ENCODE peak calls at places on chromosomes 4 and X, in four cellular contexts. F is HCT116, X is GM12878, B is K562. S is an unnamed sample.
A peak's percentile ranks its signal among the peaks of the same experiment; 100 is the strongest.

GRCh38 chr4:83285022-83285387 is 407 bp upstream of the COQ2 start:
- DNase-seq in B (peak; percentile 47), F (no peak), X (no peak), S (no peak)

GRCh38 chr4:157664726-157665125 is 444.2 kb downstream of the GRIA2 start:
- DNase-seq in F (peak; percentile 6), X (no peak), B (no peak), S (no peak)

GRCh38 chr4:48329193-48329592 is 12.1 kb upstream of the SLAIN2 start:
- DNase-seq in B (no peak), X (no peak), F (no peak), S (no peak)

GRCh38 chrX:97639526-97639925 is 755.8 kb downstream of the RPA4 start:
- DNase-seq in X (no peak), B (no peak), F (no peak), S (peak; percentile 75)

GRCh38 chrX:129622757-129623301 is 31.9 kb downstream of the APLN start:
- DNase-seq in X (no peak), B (no peak), F (no peak), S (peak; percentile 52)

GRCh38 chrX:1661048-1661921 is 46.4 kb downstream of the ASMT start:
- DNase-seq in F (peak; percentile 60), B (peak; percentile 6), X (peak; percentile 98), S (peak; percentile 28)

GRCh38 chrX:124208675-124209074 is 123.8 kb upstream of the TEX13D start:
- DNase-seq in F (no peak), X (no peak), B (peak; percentile 19), S (no peak)

GRCh38 chrX:118039591-118039990 is 77.0 kb downstream of the KLHL13 start:
- DNase-seq in F (no peak), B (no peak), X (no peak), S (no peak)

GRCh38 chr4:146132445-146132844 is 43.1 kb upstream of the LSM6 start:
- DNase-seq in B (no peak), F (no peak), X (peak; percentile 70), S (no peak)

GRCh38 chr4:62814510-62815047 is 1594.7 kb downstream of the TECRL start:
- DNase-seq in B (no peak), X (no peak), F (no peak), S (no peak)

GRCh38 chrX:56564921-56565861 is 1.8 kb downstream of the UBQLN2 start:
- DNase-seq in B (peak; percentile 21), F (no peak), X (no peak), S (no peak)

GRCh38 chr4:163161536-163162205 is 5.0 kb downstream of the NAF1 start:
- DNase-seq in B (peak; percentile 15), F (no peak), X (no peak), S (no peak)

GRCh38 chr4:54449999-54450398 is 207.8 kb upstream of the KIT start:
- DNase-seq in X (no peak), F (no peak), B (peak; percentile 7), S (no peak)

GRCh38 chr4:153154010-153154975 is 50.0 kb upstream of the TRIM2 start:
- DNase-seq in X (no peak), B (no peak), F (no peak), S (no peak)

GRCh38 chr4:89284828-89285227 is 22.8 kb downstream of the GPRIN3 start:
- DNase-seq in F (no peak), B (peak; percentile 48), X (no peak), S (no peak)

GRCh38 chrX:65586491-65586890 is 51.9 kb upstream of the LAS1L start:
- DNase-seq in X (no peak), F (no peak), B (no peak), S (no peak)

GRCh38 chr4:66160606-66161005 is 490.3 kb upstream of the EPHA5 start:
- DNase-seq in F (no peak), X (no peak), B (no peak), S (no peak)

GRCh38 chrX:117543885-117544284 is 572.7 kb downstream of the KLHL13 start:
- DNase-seq in X (no peak), B (no peak), F (no peak), S (no peak)

GRCh38 chr4:161003418-161004057 is 1160.3 kb downstream of the FSTL5 start:
- DNase-seq in F (no peak), B (no peak), X (no peak), S (no peak)

GRCh38 chr4:62210521-62210920 is 1010.4 kb downstream of the ADGRL3 start:
- DNase-seq in F (no peak), B (no peak), X (no peak), S (no peak)

GRCh38 chrX:135437867-135438733 is 16.4 kb downstream of the SMIM10L2A start:
- DNase-seq in X (no peak), F (no peak), B (peak; percentile 40), S (no peak)

GRCh38 chrX:69010339-69010738 is 154.9 kb downstream of the PJA1 start:
- DNase-seq in F (no peak), B (no peak), X (no peak), S (no peak)

GRCh38 chrX:16435399-16435986 is 214.5 kb upstream of the S100G start:
- DNase-seq in B (no peak), X (no peak), F (no peak), S (no peak)

GRCh38 chrX:70973221-70973620 is 42.3 kb upstream of the SLC7A3 start:
- DNase-seq in F (no peak), X (no peak), B (no peak), S (no peak)

GRCh38 chrX:16160729-16161128 is 6.6 kb upstream of the MAGEB17 start:
- DNase-seq in F (peak; percentile 66), X (no peak), B (no peak), S (no peak)

GRCh38 chr4:2596153-2596552 is 59.7 kb downstream of the FAM193A start:
- DNase-seq in X (no peak), F (no peak), B (no peak), S (no peak)

GRCh38 chrX:13487731-13488505 is 81.5 kb upstream of the EGFL6 start:
- DNase-seq in X (peak; percentile 72), F (peak; percentile 56), B (peak; percentile 58), S (peak; percentile 63)

GRCh38 chr4:83083925-83084475 is 30.5 kb downstream of the PLAC8 start:
- DNase-seq in B (peak; percentile 38), X (no peak), F (no peak), S (no peak)

GRCh38 chr4:139535852-139536234 is 20.2 kb downstream of the SETD7 start:
- DNase-seq in X (no peak), B (no peak), F (no peak), S (no peak)

GRCh38 chr4:10157478-10158354 is 41.1 kb upstream of the WDR1 start:
- DNase-seq in X (peak; percentile 9), B (peak; percentile 83), F (peak; percentile 73), S (peak; percentile 69)

GRCh38 chr4:146442801-146443200 is 78.9 kb downstream of the SLC10A7 start:
- DNase-seq in X (no peak), F (no peak), B (no peak), S (no peak)

GRCh38 chrX:21394792-21395191 is 20.6 kb downstream of the CNKSR2 start:
- DNase-seq in B (no peak), X (no peak), F (no peak), S (peak; percentile 49)

GRCh38 chrX:1673337-1673736 is 58.5 kb downstream of the ASMT start:
- DNase-seq in X (no peak), B (peak; percentile 49), F (peak; percentile 46), S (peak; percentile 50)

GRCh38 chr4:94582517-94582916 is 130.8 kb downstream of the PDLIM5 start:
- DNase-seq in X (no peak), F (no peak), B (no peak), S (no peak)

GRCh38 chr4:138234254-138234653 is 7.9 kb downstream of the SLC7A11 start:
- DNase-seq in B (no peak), X (no peak), F (no peak), S (no peak)

GRCh38 chr4:138235419-138235952 is 6.7 kb downstream of the SLC7A11 start:
- DNase-seq in F (peak; percentile 15), B (peak; percentile 65), X (no peak), S (no peak)

GRCh38 chr4:138238521-138239292 is 3.4 kb downstream of the SLC7A11 start:
- DNase-seq in B (peak; percentile 30), X (no peak), F (no peak), S (no peak)

GRCh38 chr4:138233313-138233712 is 8.8 kb downstream of the SLC7A11 start:
- DNase-seq in F (no peak), X (no peak), B (no peak), S (no peak)

DNA sequence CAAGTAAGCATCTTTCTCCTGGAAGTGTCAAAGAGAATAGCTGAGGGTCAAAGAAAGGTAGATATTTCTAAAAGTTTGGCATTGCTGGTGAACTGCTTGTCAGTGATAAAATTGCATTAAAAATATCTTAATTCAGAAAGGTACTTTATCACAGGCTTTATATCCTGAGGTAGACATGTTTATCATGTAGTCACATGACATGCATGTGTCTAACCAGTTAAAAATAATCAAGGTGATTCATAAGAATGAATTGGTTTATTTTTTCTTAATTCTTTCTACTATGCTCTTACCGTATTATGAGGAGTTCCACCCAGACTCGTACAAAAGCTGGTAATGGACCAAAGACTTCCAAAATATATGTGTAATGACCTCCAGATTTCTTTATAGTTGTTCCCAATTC is 6.1 kb downstream of the SLC7A11 start:
- DNase-seq in X (no peak), F (no peak), B (no peak), S (no peak)
- TF ChIP-seq YY1 in X (no peak), F (no peak), B (no peak), S (no peak)

GRCh38 chr4:184476660-184477059 is 2.3 kb upstream of the IRF2 start:
- DNase-seq in X (no peak), F (no peak), B (peak; percentile 5), S (no peak)
- H3K4me3 ChIP-seq in X (peak overlapping the region; percentile 96), F (no peak overlapping the region), B (no peak overlapping the region), S (no peak overlapping the region)

DNA sequence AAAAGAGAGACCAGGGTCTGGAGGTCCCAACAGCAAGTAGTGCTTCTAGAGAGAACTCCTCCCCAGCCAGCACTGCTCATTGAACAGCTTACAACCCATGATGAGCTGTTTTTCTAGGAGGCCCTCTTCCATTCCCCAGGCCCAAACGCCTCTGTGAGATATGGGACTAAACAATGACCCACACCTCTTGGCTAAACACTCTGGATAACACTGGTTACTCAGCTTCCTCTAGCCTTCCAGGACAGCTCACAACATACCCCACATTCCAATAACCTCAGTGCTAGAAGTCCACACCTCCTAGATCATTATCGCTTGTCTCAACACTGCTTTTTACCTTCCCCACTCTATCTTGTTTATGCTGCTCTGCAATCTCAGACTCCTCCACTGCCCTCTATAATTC is 35.4 kb upstream of the PGRMC2 start:
- DNase-seq in B (no peak), X (no peak), F (no peak), S (no peak)
- TF ChIP-seq ZNF274 in B (no peak), X (no peak), F (no peak), S (no peak)

DNA sequence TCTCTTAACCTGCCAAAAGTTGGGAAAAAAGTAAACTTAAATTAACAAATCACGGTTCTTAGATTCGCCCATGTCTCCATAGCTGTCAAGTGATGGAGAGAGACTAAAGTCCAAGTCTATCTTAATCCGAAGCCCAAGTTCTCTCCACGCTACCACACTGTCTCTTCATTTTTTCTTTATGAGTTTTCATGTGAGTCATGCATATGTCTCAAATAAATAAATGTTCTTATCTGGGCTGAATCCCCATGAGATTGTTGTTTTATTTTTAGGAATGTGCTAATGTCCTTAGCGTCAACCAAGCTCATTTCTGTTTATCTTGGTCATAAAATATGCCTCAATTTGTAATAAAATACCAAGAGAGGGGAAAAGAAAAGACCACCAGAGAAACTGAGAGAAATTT is 169.3 kb downstream of the RCHY1 start:
- DNase-seq in X (no peak), B (no peak), F (no peak), S (no peak)
- TF ChIP-seq YY1 in X (no peak), B (no peak), F (no peak), S (no peak)

GRCh38 chrX:10195425-10195824 is 38.6 kb downstream of the CLCN4 start:
- DNase-seq in X (no peak), F (no peak), B (no peak), S (no peak)
- H3K4me3 ChIP-seq in X (no peak overlapping the region), F (no peak overlapping the region), B (no peak overlapping the region), S (no peak overlapping the region)